ENCODE peak calls at places on chromosomes 7 and 10, in nine cellular contexts. O is adrenal gland, E is GM12864, V is Panc1, M is GM23338, F is cardiac muscle cell, P is ovary, B is RWPE1, I is IMR-90. J is an unnamed sample.

GRCh38 chr10:30784521-30784895 is 155.0 kb upstream of the LYZL2 start:
- DNase-seq in O (no peak), E (no peak), V (no peak), M (no peak), F (no peak), P (no peak), B (no peak), I (peak), J (peak)

GRCh38 chr10:68560916-68561691 is 967 bp downstream of the TET1 start:
- DNase-seq in O (peak), E (no peak), V (no peak), M (peak), F (peak), P (peak), B (no peak), I (peak), J (no peak)

GRCh38 chr7:112630565-112630964 is 149.8 kb downstream of the LSMEM1 start:
- DNase-seq in O (no peak), E (no peak), V (peak), M (no peak), F (no peak), P (no peak), B (no peak), I (peak), J (no peak)

GRCh38 chr7:112869111-112869774 is 79.0 kb upstream of the TMEM168 start:
- DNase-seq in O (no peak), E (peak), V (peak), M (peak), F (no peak), P (no peak), B (peak), I (peak), J (peak)

GRCh38 chr10:104037261-104037951 is 48.3 kb downstream of the COL17A1 start:
- DNase-seq in O (no peak), E (no peak), V (no peak), M (no peak), F (no peak), P (no peak), B (no peak), I (no peak), J (no peak)

GRCh38 chr7:117098457-117098856 is 145.2 kb downstream of the ST7 start:
- DNase-seq in O (no peak), E (no peak), V (peak), M (no peak), F (no peak), P (no peak), B (no peak), I (peak), J (no peak)

GRCh38 chr10:48306870-48307531 is 524 bp downstream of the MAPK8 start:
- DNase-seq in O (peak), E (no peak), V (no peak), M (peak), F (peak), P (peak), B (peak), I (peak), J (peak)

GRCh38 chr10:117294039-117294438 is 53.1 kb downstream of the SLC18A2 start:
- DNase-seq in O (no peak), E (no peak), V (no peak), M (no peak), F (no peak), P (no peak), B (no peak), I (no peak), J (no peak)

GRCh38 chr7:109821156-109821555 is 1251.5 kb downstream of the DNAJB9 start:
- DNase-seq in O (no peak), E (no peak), V (no peak), M (no peak), F (no peak), P (no peak), B (no peak), I (no peak), J (no peak)

GRCh38 chr10:89296227-89296648 is 5.6 kb upstream of the IFIT2 start:
- DNase-seq in O (no peak), E (peak), V (no peak), M (no peak), F (no peak), P (no peak), B (no peak), I (peak), J (peak)

GRCh38 chr7:96004598-96004997 is 232.2 kb downstream of the DYNC1I1 start:
- DNase-seq in O (no peak), E (no peak), V (no peak), M (no peak), F (no peak), P (no peak), B (no peak), I (no peak), J (no peak)

GRCh38 chr7:4549681-4550080 is 132.4 kb upstream of the FOXK1 start:
- DNase-seq in O (peak), E (no peak), V (no peak), M (no peak), F (no peak), P (no peak), B (no peak), I (no peak), J (no peak)

GRCh38 chr7:157481389-157481788 is 144.6 kb downstream of the DNAJB6 start:
- DNase-seq in O (no peak), E (no peak), V (no peak), M (no peak), F (no peak), P (no peak), B (no peak), I (no peak), J (no peak)

GRCh38 chr7:22109761-22110160 is 164.1 kb upstream of the CDCA7L start:
- DNase-seq in O (peak), E (no peak), V (no peak), M (peak), F (peak), P (no peak), B (no peak), I (peak), J (no peak)

GRCh38 chr10:86155034-86155656 is 211.4 kb downstream of the GRID1 start:
- DNase-seq in O (no peak), E (no peak), V (no peak), M (peak), F (peak), P (no peak), B (no peak), I (no peak), J (no peak)

GRCh38 chr10:124242791-124243190 is 149.4 kb upstream of the CHST15 start:
- DNase-seq in O (no peak), E (no peak), V (no peak), M (no peak), F (no peak), P (no peak), B (no peak), I (no peak), J (no peak)

GRCh38 chr10:22473044-22473443 is 127.7 kb downstream of the SPAG6 start:
- DNase-seq in O (no peak), E (no peak), V (no peak), M (no peak), F (no peak), P (no peak), B (no peak), I (no peak), J (no peak)

GRCh38 chr10:94085288-94085687 is 91.6 kb downstream of the PLCE1 start:
- DNase-seq in O (no peak), E (no peak), V (no peak), M (no peak), F (no peak), P (no peak), B (no peak), I (peak), J (no peak)

GRCh38 chr7:131400833-131401593 is 73.3 kb downstream of the MKLN1 start:
- DNase-seq in O (no peak), E (no peak), V (no peak), M (no peak), F (no peak), P (no peak), B (no peak), I (peak), J (no peak)

GRCh38 chr10:70742537-70743429 is 42.4 kb downstream of the TBATA start:
- DNase-seq in O (no peak), E (no peak), V (no peak), M (no peak), F (no peak), P (peak), B (no peak), I (peak), J (no peak)

GRCh38 chr7:116630932-116631449 is 41.0 kb upstream of the MET start:
- DNase-seq in O (peak), E (peak), V (peak), M (peak), F (no peak), P (no peak), B (peak), I (peak), J (no peak)

GRCh38 chr7:93327006-93327633 is 95.0 kb downstream of the VPS50 start:
- DNase-seq in O (no peak), E (no peak), V (peak), M (no peak), F (no peak), P (no peak), B (peak), I (peak), J (no peak)

GRCh38 chr7:90824386-90825307 is 228.5 kb downstream of the CDK14 start:
- DNase-seq in O (no peak), E (no peak), V (no peak), M (no peak), F (no peak), P (no peak), B (peak), I (peak), J (no peak)

GRCh38 chr7:142880886-142881505 is 4.5 kb downstream of the TRPV6 start:
- DNase-seq in O (no peak), E (no peak), V (peak), M (peak), F (peak), P (no peak), B (peak), I (peak), J (peak)

GRCh38 chr7:98875501-98875900 is 2.8 kb upstream of the TRRAP start:
- DNase-seq in O (peak), E (no peak), V (no peak), M (no peak), F (no peak), P (no peak), B (no peak), I (no peak), J (no peak)

GRCh38 chr10:28677889-28678686 is 767 bp downstream of the BAMBI start:
- DNase-seq in O (no peak), E (no peak), V (no peak), M (peak), F (no peak), P (peak), B (no peak), I (peak), J (no peak)

GRCh38 chr10:17655567-17656146 is 11.7 kb downstream of the STAM start:
- DNase-seq in O (no peak), E (peak), V (no peak), M (no peak), F (no peak), P (no peak), B (no peak), I (no peak), J (peak)

GRCh38 chr7:373818-374705 is 84.1 kb downstream of the FOXL3 start:
- DNase-seq in O (peak), E (no peak), V (no peak), M (no peak), F (no peak), P (peak), B (no peak), I (no peak), J (no peak)

GRCh38 chr10:75736889-75737610 is 305.6 kb downstream of the LRMDA start:
- DNase-seq in O (no peak), E (no peak), V (no peak), M (no peak), F (no peak), P (no peak), B (no peak), I (no peak), J (no peak)

GRCh38 chr7:5532520-5533335 is 109.1 kb upstream of the TNRC18 start:
- DNase-seq in O (peak), E (no peak), V (no peak), M (peak), F (peak), P (peak), B (no peak), I (no peak), J (peak)

GRCh38 chr7:42982604-42983115 is 50.5 kb downstream of the MRPL32 start:
- DNase-seq in O (no peak), E (no peak), V (no peak), M (peak), F (no peak), P (no peak), B (no peak), I (no peak), J (no peak)

GRCh38 chr7:37833107-37833817 is 15.1 kb upstream of the NME8 start:
- DNase-seq in O (peak), E (no peak), V (no peak), M (peak), F (peak), P (peak), B (peak), I (peak), J (peak)

DNA sequence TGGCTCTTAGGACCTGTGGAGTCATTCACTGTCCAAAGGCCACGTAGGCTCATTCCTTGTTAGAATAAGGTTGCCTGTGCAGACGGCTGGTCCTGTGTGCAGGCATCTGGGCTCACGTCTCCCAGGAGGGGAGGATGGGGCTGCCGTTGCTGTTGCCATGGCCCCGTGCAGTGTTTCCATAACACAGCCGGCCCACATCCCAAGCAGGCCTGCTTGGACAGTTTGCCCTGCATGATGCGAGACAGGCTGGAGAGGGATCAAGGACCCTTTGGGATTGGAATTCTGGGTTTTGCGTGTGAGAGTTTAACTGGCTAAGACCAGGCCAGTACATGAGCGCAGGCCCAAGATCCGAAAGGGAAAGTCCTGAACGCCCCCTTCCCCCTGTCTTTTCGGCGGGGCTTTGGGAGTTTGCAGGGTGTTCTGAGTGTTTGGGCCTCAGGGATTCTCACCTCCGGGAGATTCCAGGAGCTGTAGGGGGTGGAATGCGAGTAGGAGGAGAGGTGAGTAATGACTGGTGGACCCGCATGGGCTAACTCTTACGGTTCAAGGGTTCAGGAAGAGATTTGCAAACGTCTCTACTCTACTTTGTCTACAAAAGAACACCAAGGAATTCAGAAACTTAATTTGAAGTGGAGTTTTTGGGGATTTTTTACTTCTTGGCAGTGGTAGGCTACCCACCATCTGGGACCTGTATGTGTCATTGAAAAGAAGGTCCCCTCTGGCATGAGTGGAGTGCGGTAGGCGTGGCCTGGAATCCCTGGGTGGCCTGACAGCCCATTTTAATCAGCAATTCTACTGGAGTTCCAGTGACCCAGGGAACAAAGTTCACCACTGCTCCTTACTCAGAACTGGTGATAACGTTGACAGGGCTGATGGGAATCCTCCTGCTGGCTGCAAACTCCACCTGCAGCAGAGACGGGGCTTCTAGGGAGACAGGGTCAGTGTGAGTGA is 125.4 kb downstream of the ITIH5 start:
- DNase-seq in O (no peak), E (no peak), V (no peak), M (peak), F (peak), P (peak), B (no peak), I (peak), J (no peak)
- TF ChIP-seq CTCF in O (no peak), E (no peak), V (no peak), M (no peak), F (no peak), P (no peak), B (no peak), I (no peak), J (no peak)

GRCh38 chr7:128863433-128863989 is 855 bp downstream of the ATP6V1F start:
- DNase-seq in O (peak), E (no peak), V (no peak), M (peak), F (peak), P (no peak), B (peak), I (peak), J (peak)
- TF ChIP-seq CTCF in O (peak), E (peak), V (peak), M (peak), F (peak), P (no peak), B (peak), I (peak), J (peak)

GRCh38 chr7:149071641-149072437 is 18.7 kb downstream of the ZNF786 start:
- DNase-seq in O (no peak), E (no peak), V (no peak), M (peak), F (peak), P (no peak), B (no peak), I (peak), J (peak)
- TF ChIP-seq CTCF in O (peak), E (no peak), V (peak), M (peak), F (peak), P (no peak), B (no peak), I (peak), J (peak)

DNA sequence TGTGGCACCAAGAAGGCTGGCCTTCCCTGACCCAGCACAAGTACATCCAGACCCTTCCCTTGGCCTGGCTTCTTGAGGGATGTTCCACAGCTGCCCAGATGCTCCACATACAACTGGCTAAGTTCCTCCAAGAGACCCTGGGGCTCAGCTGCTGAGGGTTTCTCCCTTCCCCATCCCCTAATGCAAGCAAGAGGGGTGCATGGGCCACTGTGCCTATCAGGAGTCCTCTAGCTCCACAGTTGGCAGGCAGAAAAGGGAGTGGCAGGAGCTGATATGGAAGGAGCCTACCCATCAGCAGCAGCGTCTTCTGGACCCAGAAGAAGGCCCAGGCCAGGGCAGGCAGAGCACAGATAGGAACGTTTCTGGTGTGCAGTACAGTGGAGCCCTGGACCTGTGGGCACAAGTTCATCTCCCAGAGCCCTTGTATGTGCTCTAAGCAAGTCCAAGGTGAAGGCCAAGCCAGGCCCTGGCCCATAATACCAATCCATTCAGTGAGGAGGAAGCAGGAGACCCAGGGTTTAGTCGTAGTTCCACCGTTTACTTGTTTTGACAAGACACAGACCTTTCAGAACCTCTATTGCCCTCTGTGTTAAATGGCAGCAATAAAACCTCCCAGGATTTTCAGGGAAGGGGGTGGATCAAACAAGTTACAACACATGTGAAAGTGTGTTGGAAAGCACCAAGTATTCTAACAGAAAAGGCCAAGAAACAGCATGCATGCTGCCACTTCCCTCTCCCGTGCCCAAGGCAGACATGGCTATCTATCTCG is 26.1 kb downstream of the VSIR start:
- DNase-seq in O (no peak), E (no peak), V (no peak), M (no peak), F (no peak), P (no peak), B (no peak), I (no peak), J (no peak)
- TF ChIP-seq CTCF in O (no peak), E (no peak), V (no peak), M (no peak), F (no peak), P (no peak), B (no peak), I (no peak), J (no peak)

GRCh38 chr7:139479620-139480019 is 3.9 kb downstream of the KLRG2 start:
- DNase-seq in O (no peak), E (no peak), V (no peak), M (no peak), F (no peak), P (no peak), B (no peak), I (no peak), J (no peak)
- TF ChIP-seq CTCF in O (no peak), E (no peak), V (no peak), M (no peak), F (no peak), P (no peak), B (no peak), I (no peak), J (no peak)

GRCh38 chr10:121070257-121070656 is 219.1 kb downstream of the WDR11 start:
- DNase-seq in O (no peak), E (no peak), V (no peak), M (peak), F (no peak), P (no peak), B (no peak), I (no peak), J (peak)
- TF ChIP-seq CTCF in O (peak), E (peak), V (peak), M (peak), F (no peak), P (no peak), B (no peak), I (no peak), J (peak)

GRCh38 chr10:95469676-95470075 is 91.5 kb downstream of the SORBS1 start:
- DNase-seq in O (no peak), E (no peak), V (no peak), M (no peak), F (peak), P (no peak), B (no peak), I (no peak), J (no peak)

GRCh38 chr10:95469251-95469650 is 91.9 kb downstream of the SORBS1 start:
- DNase-seq in O (no peak), E (no peak), V (no peak), M (no peak), F (no peak), P (no peak), B (no peak), I (no peak), J (no peak)

GRCh38 chr10:95466450-95466849 is 94.7 kb downstream of the SORBS1 start:
- DNase-seq in O (no peak), E (no peak), V (no peak), M (no peak), F (no peak), P (no peak), B (no peak), I (no peak), J (no peak)

GRCh38 chr10:95464280-95464679 is 96.9 kb downstream of the SORBS1 start:
- DNase-seq in O (no peak), E (no peak), V (no peak), M (no peak), F (no peak), P (no peak), B (no peak), I (no peak), J (no peak)

GRCh38 chr10:95467162-95467599 is 94.0 kb downstream of the SORBS1 start:
- DNase-seq in O (no peak), E (no peak), V (no peak), M (peak), F (peak), P (no peak), B (peak), I (no peak), J (peak)
- TF ChIP-seq CTCF in O (no peak), E (peak), V (no peak), M (peak), F (peak), P (no peak), B (no peak), I (no peak), J (no peak)

GRCh38 chr7:72283309-72283708 is 128.8 kb downstream of the CALN1 start:
- DNase-seq in O (no peak), E (no peak), V (no peak), M (no peak), F (no peak), P (no peak), B (no peak), I (no peak), J (no peak)

GRCh38 chr7:72275412-72276070 is 136.6 kb downstream of the CALN1 start:
- DNase-seq in O (no peak), E (no peak), V (no peak), M (no peak), F (no peak), P (no peak), B (no peak), I (no peak), J (no peak)

GRCh38 chr7:72281325-72281724 is 130.8 kb downstream of the CALN1 start:
- DNase-seq in O (no peak), E (no peak), V (no peak), M (no peak), F (no peak), P (no peak), B (no peak), I (no peak), J (no peak)

GRCh38 chr7:72278550-72278949 is 133.6 kb downstream of the CALN1 start:
- DNase-seq in O (no peak), E (no peak), V (no peak), M (no peak), F (no peak), P (no peak), B (no peak), I (no peak), J (no peak)
- TF ChIP-seq CTCF in O (no peak), E (no peak), V (no peak), M (peak), F (no peak), P (no peak), B (no peak), I (no peak), J (no peak)

J was measured in HL-60.